ENCODE peak calls at places on chromosomes 13 and 19, in ten cellular contexts. D, T, N, V, M, Q, L, W, E and A are unnamed samples.

GRCh38 chr13:40271931-40272775 is 394.3 kb downstream of the FOXO1 start:
- DNase-seq in D (peak), T (peak), N (peak), V (no peak), M (peak), Q (peak), L (no peak), W (no peak), E (peak), A (peak)

GRCh38 chr19:33674575-33675367 is 53.0 kb downstream of the CHST8 start:
- DNase-seq in D (no peak), T (no peak), N (no peak), V (no peak), M (no peak), Q (no peak), L (no peak), W (no peak), E (no peak), A (no peak)

GRCh38 chr13:21730186-21730880 is 59.5 kb downstream of the FGF9 start:
- DNase-seq in D (no peak), T (no peak), N (no peak), V (no peak), M (no peak), Q (no peak), L (no peak), W (no peak), E (no peak), A (no peak)

GRCh38 chr13:28548872-28549271 is 53.9 kb upstream of the FLT1 start:
- DNase-seq in D (no peak), T (no peak), N (no peak), V (no peak), M (no peak), Q (no peak), L (no peak), W (no peak), E (no peak), A (no peak)

GRCh38 chr19:911197-912033 is 1.6 kb downstream of the R3HDM4 start:
- DNase-seq in D (no peak), T (no peak), N (no peak), V (no peak), M (no peak), Q (no peak), L (no peak), W (no peak), E (no peak), A (no peak)

GRCh38 chr13:46181799-46182490 is at the start of gene LCP1:
- DNase-seq in D (peak), T (peak), N (no peak), V (peak), M (no peak), Q (no peak), L (peak), W (peak), E (peak), A (no peak)

GRCh38 chr19:5818594-5818993 is 13.7 kb downstream of the NRTN start:
- DNase-seq in D (no peak), T (no peak), N (no peak), V (no peak), M (no peak), Q (no peak), L (no peak), W (no peak), E (no peak), A (no peak)

GRCh38 chr19:46724468-46724867 is 7.6 kb upstream of the PRKD2 start:
- DNase-seq in D (no peak), T (no peak), N (no peak), V (no peak), M (no peak), Q (no peak), L (no peak), W (no peak), E (no peak), A (no peak)

GRCh38 chr19:35207391-35207871 is 21.1 kb downstream of the FAM187B start:
- DNase-seq in D (no peak), T (peak), N (no peak), V (peak), M (no peak), Q (no peak), L (no peak), W (no peak), E (peak), A (no peak)

GRCh38 chr13:97278395-97279078 is 56.4 kb downstream of the MBNL2 start:
- DNase-seq in D (no peak), T (no peak), N (no peak), V (no peak), M (peak), Q (no peak), L (no peak), W (no peak), E (no peak), A (no peak)

GRCh38 chr19:15672580-15673175 is at the start of gene CYP4F12:
- DNase-seq in D (peak), T (peak), N (no peak), V (no peak), M (no peak), Q (peak), L (peak), W (no peak), E (peak), A (no peak)

GRCh38 chr19:1471514-1472107 is 7.4 kb downstream of the C19orf25 start:
- DNase-seq in D (peak), T (no peak), N (no peak), V (no peak), M (no peak), Q (no peak), L (no peak), W (no peak), E (peak), A (no peak)

GRCh38 chr13:90445179-90445578 is 902.3 kb upstream of the MIR17HG start:
- DNase-seq in D (no peak), T (peak), N (peak), V (no peak), M (peak), Q (peak), L (no peak), W (no peak), E (peak), A (peak)

GRCh38 chr19:15161028-15161984 is 39.5 kb downstream of the NOTCH3 start:
- DNase-seq in D (peak), T (peak), N (no peak), V (no peak), M (no peak), Q (peak), L (peak), W (no peak), E (peak), A (no peak)

GRCh38 chr19:18046066-18046718 is 38.2 kb downstream of the ARRDC2 start:
- DNase-seq in D (peak), T (peak), N (peak), V (no peak), M (peak), Q (peak), L (no peak), W (no peak), E (peak), A (no peak)

GRCh38 chr19:11361037-11361770 is 6.0 kb downstream of the PLPPR2 start:
- DNase-seq in D (peak), T (no peak), N (no peak), V (no peak), M (no peak), Q (no peak), L (no peak), W (no peak), E (no peak), A (no peak)

GRCh38 chr19:13001502-13002388 is 6.5 kb downstream of the NFIX start:
- DNase-seq in D (no peak), T (no peak), N (no peak), V (no peak), M (no peak), Q (no peak), L (no peak), W (no peak), E (no peak), A (no peak)

GRCh38 chr13:36778083-36778671 is 40.8 kb upstream of the RFXAP start:
- DNase-seq in D (no peak), T (peak), N (peak), V (no peak), M (no peak), Q (no peak), L (no peak), W (no peak), E (peak), A (no peak)

GRCh38 chr13:100069278-100069677 is 19.6 kb upstream of the PCCA start:
- DNase-seq in D (no peak), T (no peak), N (peak), V (no peak), M (peak), Q (no peak), L (no peak), W (no peak), E (no peak), A (no peak)

GRCh38 chr13:95212962-95213850 is 88.0 kb downstream of the ABCC4 start:
- DNase-seq in D (no peak), T (peak), N (no peak), V (no peak), M (no peak), Q (no peak), L (no peak), W (no peak), E (peak), A (no peak)

GRCh38 chr19:45884682-45885555 is 1.0 kb downstream of the IRF2BP1 start:
- DNase-seq in D (no peak), T (peak), N (no peak), V (no peak), M (no peak), Q (no peak), L (no peak), W (no peak), E (no peak), A (no peak)

GRCh38 chr13:99892189-99892588 is 79.4 kb downstream of the ZIC5 start:
- DNase-seq in D (no peak), T (no peak), N (no peak), V (no peak), M (no peak), Q (no peak), L (no peak), W (no peak), E (no peak), A (no peak)

GRCh38 chr19:55362990-55363716 is at the start of gene GARIN5B:
- DNase-seq in D (no peak), T (no peak), N (no peak), V (no peak), M (no peak), Q (no peak), L (no peak), W (no peak), E (no peak), A (no peak)

GRCh38 chr19:49499030-49499670 is 2.9 kb downstream of the RPS11 start:
- DNase-seq in D (peak), T (no peak), N (no peak), V (no peak), M (no peak), Q (no peak), L (peak), W (no peak), E (no peak), A (no peak)

GRCh38 chr19:15622991-15623390 is 8.0 kb downstream of the CYP4F8 start:
- DNase-seq in D (no peak), T (no peak), N (no peak), V (no peak), M (no peak), Q (no peak), L (no peak), W (no peak), E (peak), A (no peak)

GRCh38 chr19:13190781-13191540 is 40.8 kb downstream of the IER2 start:
- DNase-seq in D (peak), T (no peak), N (no peak), V (no peak), M (no peak), Q (no peak), L (no peak), W (no peak), E (no peak), A (no peak)

GRCh38 chr13:97148894-97149293 is 73.2 kb upstream of the MBNL2 start:
- DNase-seq in D (no peak), T (no peak), N (peak), V (no peak), M (no peak), Q (no peak), L (no peak), W (no peak), E (no peak), A (no peak)

GRCh38 chr13:94712287-94712811 is at the start of gene SOX21:
- DNase-seq in D (peak), T (no peak), N (no peak), V (no peak), M (no peak), Q (peak), L (no peak), W (no peak), E (peak), A (no peak)

GRCh38 chr19:49473868-49474544 is at the start of gene FLT3LG:
- DNase-seq in D (peak), T (peak), N (no peak), V (peak), M (peak), Q (peak), L (peak), W (peak), E (peak), A (no peak)

GRCh38 chr19:12064266-12065099 is at the start of gene ZNF844:
- DNase-seq in D (peak), T (peak), N (peak), V (peak), M (peak), Q (no peak), L (peak), W (peak), E (peak), A (peak)

GRCh38 chr13:111152836-111153235 is 37.7 kb downstream of the ARHGEF7 start:
- DNase-seq in D (no peak), T (no peak), N (no peak), V (no peak), M (no peak), Q (no peak), L (no peak), W (no peak), E (no peak), A (no peak)

GRCh38 chr19:18879579-18880373 is 16.2 kb downstream of the CERS1 start:
- DNase-seq in D (peak), T (peak), N (no peak), V (peak), M (no peak), Q (peak), L (no peak), W (no peak), E (peak), A (no peak)

GRCh38 chr13:74092711-74093110 is 41.5 kb downstream of the KLF12 start:
- DNase-seq in D (no peak), T (no peak), N (no peak), V (no peak), M (no peak), Q (no peak), L (no peak), W (no peak), E (no peak), A (no peak)

GRCh38 chr19:46571495-46571894 is 29.6 kb upstream of the CALM3 start:
- DNase-seq in D (peak), T (peak), N (no peak), V (no peak), M (no peak), Q (peak), L (no peak), W (no peak), E (peak), A (no peak)

GRCh38 chr19:23392706-23393105 is 2.6 kb downstream of the ZNF91 start:
- DNase-seq in D (no peak), T (no peak), N (no peak), V (no peak), M (no peak), Q (no peak), L (no peak), W (no peak), E (peak), A (no peak)

GRCh38 chr19:41887711-41888382 is 4.9 kb downstream of the ARHGEF1 start:
- DNase-seq in D (peak), T (peak), N (no peak), V (peak), M (no peak), Q (no peak), L (peak), W (peak), E (peak), A (no peak)

GRCh38 chr19:19568802-19569756 is 31.0 kb downstream of the CILP2 start:
- DNase-seq in D (peak), T (peak), N (no peak), V (no peak), M (no peak), Q (no peak), L (no peak), W (no peak), E (peak), A (no peak)